ENCODE peak calls at places on chromosome 17, in five cellular contexts. J is HepG2, S is GM12878, B is HCT116, I is K562. Y is an unnamed sample.
A peak's percentile ranks its signal among the peaks of the same experiment; 100 is the strongest.

GRCh38 chr17:491086-492014 is 138.7 kb upstream of the RPH3AL start:
- DNase-seq in S (no peak), B (no peak), I (peak; percentile 72), J (peak; percentile 51), Y (no peak)

GRCh38 chr17:4513113-4514032 is 14.7 kb downstream of the SPNS2 start:
- DNase-seq in I (no peak), S (no peak), B (no peak), J (no peak), Y (no peak)

GRCh38 chr17:39054111-39054645 is 87.0 kb upstream of the FBXO47 start:
- DNase-seq in I (no peak), S (no peak), J (no peak), B (no peak), Y (no peak)

GRCh38 chr17:15436399-15437369 is 30.7 kb downstream of the CDRT4 start:
- DNase-seq in I (peak; percentile 53), B (peak; percentile 46), S (no peak), J (peak; percentile 65), Y (no peak)

GRCh38 chr17:28958820-28959455 is 7.6 kb upstream of the PHF12 start:
- DNase-seq in B (no peak), I (no peak), J (no peak), S (no peak), Y (no peak)

GRCh38 chr17:41026668-41027471 is at the start of gene KRTAP1-5:
- DNase-seq in B (no peak), I (no peak), S (no peak), J (no peak), Y (no peak)

GRCh38 chr17:55265434-55266021 is 768 bp downstream of the HLF start:
- DNase-seq in I (peak; percentile 14), S (no peak), B (no peak), J (no peak), Y (peak; percentile 52)

GRCh38 chr17:38601539-38602351 is 4.0 kb downstream of the SRCIN1 start:
- DNase-seq in B (no peak), S (no peak), I (peak; percentile 52), J (peak; percentile 58), Y (no peak)

GRCh38 chr17:68468334-68468733 is 11.0 kb upstream of the WIPI1 start:
- DNase-seq in I (no peak), B (no peak), J (no peak), S (no peak), Y (no peak)

GRCh38 chr17:65191805-65192740 is 54.9 kb downstream of the RGS9 start:
- DNase-seq in I (no peak), J (peak; percentile 20), S (no peak), B (peak; percentile 18), Y (no peak)

GRCh38 chr17:44767493-44767892 is 8.7 kb downstream of the ADAM11 start:
- DNase-seq in J (no peak), S (no peak), I (no peak), B (no peak), Y (no peak)

GRCh38 chr17:21042434-21043295 is at the start of gene USP22:
- DNase-seq in I (no peak), J (no peak), B (no peak), S (no peak), Y (no peak)

GRCh38 chr17:29573558-29573870 is 5.0 kb downstream of the TP53I13 start:
- DNase-seq in B (no peak), S (no peak), I (no peak), J (no peak), Y (no peak)

GRCh38 chr17:20171741-20172377 is 162.7 kb downstream of the SPECC1 start:
- DNase-seq in J (peak; percentile 27), I (no peak), S (no peak), B (no peak), Y (no peak)

GRCh38 chr17:48553190-48553547 is 8.3 kb upstream of the HOXB2 start:
- DNase-seq in S (no peak), J (no peak), B (no peak), I (no peak), Y (no peak)

GRCh38 chr17:48553837-48554236 is 8.9 kb upstream of the HOXB2 start:
- DNase-seq in B (no peak), S (no peak), J (no peak), I (no peak), Y (no peak)

GRCh38 chr17:48551206-48551597 is 6.3 kb upstream of the HOXB2 start:
- DNase-seq in I (no peak), B (no peak), J (no peak), S (no peak), Y (no peak)

GRCh38 chr17:48551601-48552452 is 6.9 kb upstream of the HOXB2 start:
- DNase-seq in S (no peak), J (no peak), I (no peak), B (no peak), Y (no peak)

GRCh38 chr17:48552453-48553189 is 7.7 kb upstream of the HOXB2 start:
- DNase-seq in S (no peak), B (no peak), I (no peak), J (no peak), Y (no peak)
- TF ChIP-seq POLR2AphosphoS5 in S (no peak), B (no peak), I (no peak), J (no peak), Y (no peak)

GRCh38 chr17:31469959-31470358 is 78.5 kb downstream of the RAB11FIP4 start:
- DNase-seq in B (no peak), S (no peak), I (no peak), J (peak; percentile 38), Y (peak; percentile 59)

GRCh38 chr17:31466096-31466495 is 74.6 kb downstream of the RAB11FIP4 start:
- DNase-seq in J (no peak), I (no peak), B (no peak), S (no peak), Y (no peak)

GRCh38 chr17:31472137-31472536 is 80.7 kb downstream of the RAB11FIP4 start:
- DNase-seq in I (peak; percentile 47), B (no peak), J (peak; percentile 75), S (no peak), Y (no peak)

GRCh38 chr17:31470592-31470991 is 79.1 kb downstream of the RAB11FIP4 start:
- DNase-seq in S (no peak), B (no peak), J (no peak), I (no peak), Y (no peak)

GRCh38 chr17:31467502-31468256 is 76.2 kb downstream of the RAB11FIP4 start:
- DNase-seq in I (no peak), S (no peak), B (no peak), J (peak; percentile 91), Y (no peak)
- TF ChIP-seq SRF in I (no peak), S (no peak), B (no peak), J (no peak), Y (no peak)

DNA sequence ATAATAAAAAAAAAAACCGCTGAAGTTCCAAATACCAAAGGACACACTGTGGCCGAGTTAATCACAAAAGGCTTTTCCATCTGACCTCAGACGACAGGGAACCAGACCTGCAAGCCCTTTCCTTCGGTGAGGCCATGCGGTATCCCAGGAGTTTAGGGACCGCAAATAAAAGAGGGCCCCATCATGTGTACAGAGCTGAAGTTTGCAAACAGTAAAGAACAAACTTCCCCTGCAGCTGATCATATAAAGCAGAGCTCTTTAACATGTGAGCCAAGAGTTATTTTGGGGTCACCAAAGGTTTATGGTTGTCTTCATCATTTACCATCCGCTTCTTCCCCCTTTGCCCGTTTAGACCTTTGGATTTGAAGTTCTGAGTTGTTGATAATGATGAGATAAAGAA is 33.0 kb upstream of the FOXJ1 start:
- DNase-seq in I (no peak), S (no peak), B (no peak), J (peak; percentile 71), Y (no peak)
- TF ChIP-seq POLR2AphosphoS5 in I (no peak), S (no peak), B (no peak), J (no peak), Y (no peak)

GRCh38 chr17:73089918-73090317 is 2.6 kb downstream of the SLC39A11 start:
- DNase-seq in S (no peak), J (peak; percentile 73), B (no peak), I (no peak), Y (no peak)
- TF ChIP-seq SRF in S (no peak), J (no peak), B (no peak), I (no peak), Y (no peak)

DNA sequence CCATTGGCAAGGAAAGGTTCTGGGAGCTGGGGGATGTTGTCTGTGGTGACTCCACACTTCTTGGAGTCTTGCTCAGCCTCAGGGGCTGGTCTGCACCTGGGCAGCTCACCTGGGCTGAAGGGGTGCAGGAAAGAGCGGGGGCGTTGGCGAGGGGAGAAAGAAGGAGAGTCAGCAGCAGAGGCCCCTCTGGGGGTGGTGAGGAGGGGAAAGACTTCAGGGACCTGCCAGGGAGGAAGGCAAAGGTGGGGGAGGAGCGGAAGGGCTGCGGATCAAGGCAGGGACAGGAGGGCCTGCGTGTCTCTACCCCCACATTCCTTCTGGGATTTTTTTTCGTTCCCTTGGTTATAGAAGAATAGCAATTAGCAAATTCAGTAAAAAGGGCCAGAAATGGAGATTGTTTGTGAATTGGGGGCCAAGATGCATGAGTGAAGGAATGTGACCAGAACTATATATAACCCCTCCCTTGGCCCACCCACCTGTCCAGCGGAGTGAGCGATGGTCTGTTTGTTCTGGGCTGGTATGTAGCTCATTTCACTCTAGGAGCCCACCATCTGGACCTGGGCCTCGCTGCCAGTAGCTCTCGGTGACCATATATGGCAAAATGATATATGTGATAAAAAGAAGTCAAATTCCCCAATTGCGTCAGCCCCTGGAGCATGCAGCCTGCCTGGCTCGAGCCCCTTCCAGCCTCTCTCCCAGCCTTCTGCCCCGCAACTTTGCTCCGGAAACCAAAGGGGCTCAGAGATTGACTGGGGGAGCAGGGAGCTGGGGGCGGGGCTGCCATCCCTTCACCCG is 47.5 kb downstream of the CCDC42 start:
- DNase-seq in B (no peak), I (no peak), S (no peak), J (peak; percentile 42), Y (no peak)
- TF ChIP-seq POLR2AphosphoS5 in B (no peak), I (no peak), S (no peak), J (no peak), Y (peak; percentile 35)

GRCh38 chr17:80732268-80732667 is 187.6 kb downstream of the RPTOR start:
- DNase-seq in I (no peak), B (no peak), J (no peak), S (no peak), Y (no peak)
- TF ChIP-seq SRF in I (no peak), B (no peak), J (no peak), S (no peak), Y (no peak)

GRCh38 chr17:8487130-8487645 is 51.5 kb downstream of the NDEL1 start:
- DNase-seq in I (no peak), J (no peak), S (no peak), B (no peak), Y (no peak)
- TF ChIP-seq POLR2AphosphoS5 in I (no peak), J (no peak), S (no peak), B (no peak), Y (no peak)

GRCh38 chr17:2025622-2026309 is 632 bp upstream of the RTN4RL1 start:
- DNase-seq in B (no peak), J (peak; percentile 60), S (no peak), I (peak; percentile 52), Y (peak; percentile 70)
- TF ChIP-seq SRF in B (no peak), J (no peak), S (no peak), I (no peak), Y (no peak)

Y was measured in H1.